ENCODE peak calls at places on chromosomes 6 and 20, in four cellular contexts. B is heart right ventricle, W is hepatocyte, P is psoas muscle. Z is an unnamed sample.

GRCh38 chr6:38307730-38308129 is 332.0 kb downstream of the BTBD9 start:
- DNase-seq in B (no peak), W (no peak), P (no peak), Z (no peak)

GRCh38 chr6:20147469-20147868 is 64.8 kb downstream of the MBOAT1 start:
- DNase-seq in B (no peak), W (no peak), P (no peak), Z (no peak)

GRCh38 chr6:158586652-158587051 is 26.8 kb downstream of the TMEM181 start:
- DNase-seq in B (no peak), W (no peak), P (no peak), Z (no peak)

GRCh38 chr6:27830212-27830664 is 82.0 kb downstream of the OR2B2 start:
- DNase-seq in B (no peak), W (no peak), P (no peak), Z (no peak)

GRCh38 chr20:22354647-22355046 is 229.7 kb downstream of the FOXA2 start:
- DNase-seq in B (no peak), W (no peak), P (no peak), Z (no peak)

GRCh38 chr20:48722737-48723191 is 105.0 kb downstream of the PREX1 start:
- DNase-seq in B (no peak), W (peak), P (no peak), Z (no peak)

GRCh38 chr6:51049288-51049982 is 230.8 kb downstream of the TFAP2B start:
- DNase-seq in B (no peak), W (no peak), P (no peak), Z (no peak)

GRCh38 chr20:9087531-9088217 is 18.8 kb downstream of the PLCB4 start:
- DNase-seq in B (no peak), W (no peak), P (no peak), Z (no peak)

GRCh38 chr6:51630011-51630410 is 457.4 kb downstream of the PKHD1 start:
- DNase-seq in B (no peak), W (no peak), P (no peak), Z (no peak)

GRCh38 chr6:109595998-109596397 is 95.0 kb downstream of the AK9 start:
- DNase-seq in B (no peak), W (peak), P (no peak), Z (no peak)

GRCh38 chr20:24779166-24779565 is 169.9 kb upstream of the CST7 start:
- DNase-seq in B (no peak), W (no peak), P (no peak), Z (no peak)

GRCh38 chr6:85865665-85866372 is 223.1 kb upstream of the SYNCRIP start:
- DNase-seq in B (no peak), W (peak), P (no peak), Z (peak)

GRCh38 chr6:31620586-31621319 is at the start of gene PRRC2A:
- DNase-seq in B (peak), W (peak), P (no peak), Z (no peak)

GRCh38 chr20:33372993-33373441 is 28.3 kb downstream of the CDK5RAP1 start:
- DNase-seq in B (no peak), W (no peak), P (no peak), Z (no peak)

GRCh38 chr6:53986721-53987526 is 124.3 kb upstream of the MLIP start:
- DNase-seq in B (no peak), W (peak), P (no peak), Z (no peak)

GRCh38 chr20:63702751-63703470 is 4.9 kb downstream of the ARFRP1 start:
- DNase-seq in B (no peak), W (no peak), P (no peak), Z (no peak)

GRCh38 chr6:48845219-48845618 is 617.8 kb downstream of the MMUT start:
- DNase-seq in B (no peak), W (no peak), P (no peak), Z (no peak)

GRCh38 chr6:147063469-147064031 is 140.7 kb upstream of the STXBP5 start:
- DNase-seq in B (no peak), W (no peak), P (no peak), Z (peak)

GRCh38 chr6:133761706-133762105 is 127.2 kb upstream of the TCF21 start:
- DNase-seq in B (no peak), W (no peak), P (no peak), Z (no peak)

GRCh38 chr20:35207950-35208611 is 18.4 kb upstream of the MMP24 start:
- DNase-seq in B (peak), W (peak), P (peak), Z (no peak)
- H3K4me3 ChIP-seq in B (peak), W (no peak), P (peak), Z (no peak)

DNA sequence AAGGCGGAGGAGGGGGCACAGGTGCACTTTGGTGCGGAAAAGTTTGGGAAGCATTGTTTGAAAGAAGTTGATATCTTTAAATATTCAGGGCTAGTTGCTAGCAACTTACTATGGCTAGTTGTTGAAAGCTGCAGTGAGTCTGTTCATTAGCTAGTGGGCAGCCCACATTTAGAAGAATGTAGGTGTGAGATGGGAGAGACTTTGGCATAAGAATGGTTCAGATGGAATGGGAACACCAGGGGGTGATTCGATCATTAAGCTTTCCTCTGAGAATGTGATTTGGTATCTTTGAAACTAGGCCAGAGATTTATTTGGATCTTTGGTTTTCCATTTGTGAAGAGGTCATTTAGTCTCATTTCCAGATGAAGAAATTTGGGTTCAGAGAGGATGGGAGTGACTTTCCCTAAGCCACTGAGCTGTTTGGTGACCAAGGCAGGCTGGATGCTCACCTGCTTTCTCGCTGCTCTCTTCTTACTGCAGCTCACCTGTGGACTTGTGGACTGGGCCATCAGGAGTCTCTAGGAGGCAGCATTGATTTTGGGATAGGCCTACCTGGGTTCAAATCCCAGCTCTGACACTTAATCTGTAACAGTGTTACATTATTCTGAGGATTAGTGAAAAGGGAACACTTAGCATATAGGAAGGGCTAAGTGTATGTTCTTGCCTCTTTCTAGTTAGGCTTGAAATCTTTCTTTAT is 62.9 kb downstream of the CARMIL1 start:
- DNase-seq in B (no peak), W (no peak), P (no peak), Z (no peak)
- H3K4me3 ChIP-seq in B (no peak), W (no peak), P (no peak), Z (no peak)

DNA sequence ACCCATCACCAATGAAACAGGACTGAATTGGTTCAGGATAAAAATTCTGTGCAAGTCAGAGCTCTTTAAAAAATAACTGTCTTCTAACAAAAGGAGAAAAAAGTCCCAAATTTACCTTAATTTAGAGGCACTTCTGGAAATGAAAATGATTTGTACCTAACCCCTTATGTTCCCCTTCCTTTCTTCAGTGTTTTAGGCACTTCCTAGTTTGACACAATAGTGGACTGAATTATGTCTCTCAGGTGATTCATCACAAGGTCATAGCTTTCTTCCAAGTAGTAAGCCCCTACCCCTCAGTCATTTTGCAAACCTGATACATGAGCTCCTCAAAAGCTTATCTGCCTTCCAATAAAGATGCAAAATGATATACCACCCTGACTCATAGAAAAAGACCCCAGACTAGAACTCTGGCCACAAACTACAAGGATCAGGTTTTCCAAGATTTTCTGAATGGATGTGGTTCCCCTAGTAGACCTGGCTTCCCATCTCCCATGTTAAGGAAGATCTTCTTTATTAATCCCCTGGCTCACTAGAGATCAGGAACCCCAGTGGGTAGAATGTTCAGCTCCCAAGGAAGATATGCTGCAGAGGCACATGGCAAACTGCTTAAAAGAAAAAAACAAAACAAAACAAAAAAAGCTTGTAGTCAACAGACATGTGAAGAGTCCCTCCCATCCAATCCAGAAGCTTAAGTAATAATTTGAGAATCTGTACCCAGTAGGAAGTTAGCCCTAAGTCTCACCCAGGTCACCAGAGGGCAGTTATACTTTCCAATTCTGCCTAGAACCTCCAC is 3.6 kb downstream of the PPP1R10 start:
- DNase-seq in B (no peak), W (no peak), P (no peak), Z (no peak)
- H3K4me3 ChIP-seq in B (peak), W (no peak), P (peak), Z (no peak)

GRCh38 chr6:77650098-77650663 is 2.7 kb upstream of the MEI4 start:
- DNase-seq in B (peak), W (peak), P (peak), Z (no peak)
- H3K4me3 ChIP-seq in B (peak), W (no peak), P (no peak), Z (peak)

GRCh38 chr6:165662041-165662491 is 975 bp downstream of the PDE10A start:
- DNase-seq in B (peak), W (peak), P (peak), Z (no peak)
- H3K4me3 ChIP-seq in B (peak), W (peak), P (peak), Z (no peak)

GRCh38 chr6:29005183-29005885 is at the start of gene ZNF311:
- DNase-seq in B (no peak), W (peak), P (peak), Z (no peak)
- H3K4me3 ChIP-seq in B (peak), W (peak), P (peak), Z (peak)

GRCh38 chr6:390914-391558 is 516 bp upstream of the IRF4 start:
- DNase-seq in B (no peak), W (no peak), P (no peak), Z (no peak)
- H3K4me3 ChIP-seq in B (peak), W (no peak), P (peak), Z (peak)

GRCh38 chr20:44020406-44021148 is 105.9 kb downstream of the TOX2 start:
- DNase-seq in B (no peak), W (no peak), P (no peak), Z (no peak)

GRCh38 chr20:44018684-44019637 is 104.3 kb downstream of the TOX2 start:
- DNase-seq in B (no peak), W (no peak), P (no peak), Z (no peak)

GRCh38 chr20:44021186-44021585 is 106.5 kb downstream of the TOX2 start:
- DNase-seq in B (no peak), W (no peak), P (no peak), Z (no peak)

GRCh38 chr20:44017905-44018683 is 103.4 kb downstream of the TOX2 start:
- DNase-seq in B (no peak), W (peak), P (no peak), Z (peak)

DNA sequence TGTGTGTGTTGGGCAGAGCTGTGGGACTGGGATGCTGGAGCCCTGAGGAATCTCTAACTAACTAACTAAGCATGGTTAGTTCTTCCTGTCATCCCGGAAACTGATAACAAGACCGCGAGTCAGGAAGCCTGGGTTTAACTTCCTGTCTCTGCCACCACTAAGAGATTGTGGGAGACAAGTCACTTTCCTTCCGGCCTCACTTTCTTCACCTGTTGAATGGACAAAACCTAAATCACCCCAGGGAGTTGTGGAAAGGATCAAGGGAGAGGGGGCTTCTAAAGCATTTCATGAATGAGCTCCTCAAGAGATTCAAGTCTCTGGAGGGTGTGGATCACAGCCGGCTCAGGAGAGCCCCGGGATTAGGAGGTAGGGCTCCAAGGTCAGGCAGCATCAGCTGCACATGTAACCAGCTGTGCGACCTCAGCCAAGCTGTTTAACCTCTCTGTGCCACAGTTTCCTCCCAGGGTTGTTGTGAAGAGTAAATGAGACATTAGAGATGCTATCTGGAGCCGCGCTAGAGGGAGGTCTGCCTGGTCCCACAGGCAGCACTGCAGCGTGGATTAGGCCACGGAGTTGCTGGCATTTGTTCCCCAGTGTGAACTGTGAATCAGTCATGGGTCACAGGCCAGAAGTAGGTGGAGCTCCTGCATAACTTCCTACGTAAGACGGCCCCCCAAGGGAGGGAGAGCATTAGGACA is 105.1 kb downstream of the TOX2 start:
- DNase-seq in B (no peak), W (no peak), P (no peak), Z (no peak)
- H3K4me3 ChIP-seq in B (no peak), W (no peak), P (no peak), Z (no peak)

GRCh38 chr6:2953098-2953497 is 18.3 kb downstream of the SERPINB6 start:
- DNase-seq in B (no peak), W (no peak), P (no peak), Z (no peak)
- H3K4me3 ChIP-seq in B (peak), W (no peak), P (peak), Z (no peak)